ENCODE peak calls at places on chromosomes 5 and 9, in five cellular contexts. C, W, P, S and U are unnamed samples.

GRCh38 chr9:34254141-34254913 is 74.7 kb downstream of the KIF24 start:
- DNase-seq in C (no peak), W (no peak), P (no peak), S (no peak), U (peak; percentile 82)

GRCh38 chr9:132670359-132670815 is at the start of gene GTF3C4:
- DNase-seq in C (peak; percentile 68), W (peak; percentile 84), P (peak; percentile 78), S (no peak), U (no peak)

GRCh38 chr5:15720515-15720914 is 220.5 kb downstream of the FBXL7 start:
- DNase-seq in C (no peak), W (no peak), P (no peak), S (no peak), U (no peak)

GRCh38 chr9:110371411-110372013 is 33.8 kb upstream of the TXNDC8 start:
- DNase-seq in C (no peak), W (no peak), P (no peak), S (no peak), U (no peak)

GRCh38 chr9:114405294-114406034 is 17.7 kb upstream of the AKNA start:
- DNase-seq in C (peak; percentile 55), W (peak; percentile 75), P (no peak), S (no peak), U (peak; percentile 38)

GRCh38 chr9:98875536-98875935 is 68.1 kb downstream of the GALNT12 start:
- DNase-seq in C (no peak), W (no peak), P (no peak), S (no peak), U (no peak)

GRCh38 chr5:66864240-66864884 is 268.2 kb downstream of the MAST4 start:
- DNase-seq in C (no peak), W (no peak), P (no peak), S (no peak), U (peak; percentile 8)

GRCh38 chr5:122533825-122534224 is 221.8 kb downstream of the SNCAIP start:
- DNase-seq in C (no peak), W (no peak), P (no peak), S (no peak), U (no peak)

GRCh38 chr9:121735792-121736130 is 84.3 kb downstream of the DAB2IP start:
- DNase-seq in C (no peak), W (no peak), P (no peak), S (no peak), U (no peak)

GRCh38 chr5:2758632-2759031 is 7.2 kb upstream of the IRX2 start:
- DNase-seq in C (no peak), W (no peak), P (no peak), S (no peak), U (no peak)

GRCh38 chr9:128771094-128771721 is 519 bp downstream of the ZER1 start:
- DNase-seq in C (no peak), W (no peak), P (peak; percentile 30), S (no peak), U (no peak)

GRCh38 chr5:16616536-16617271 is at the start of gene RETREG1:
- DNase-seq in C (peak; percentile 65), W (peak; percentile 75), P (peak; percentile 80), S (no peak), U (no peak)

GRCh38 chr5:10173716-10174115 is 76.0 kb downstream of the ATPSCKMT start:
- DNase-seq in C (no peak), W (no peak), P (no peak), S (no peak), U (no peak)